ENCODE peak calls at places on chromosomes 11 and 22, in eight cellular contexts. J is NCI-H345, X is left cardiac atrium, Z is lower leg skin, B is T-helper 1 cell, O is T-cell, I is NCI-H1105 treated with DMSO at 0.1 percent for 48 hours, F is NAMALWA. L is an unnamed sample.

GRCh38 chr22:37037669-37038068 is 13.9 kb upstream of the KCTD17 start:
- DNase-seq in J (no peak), X (no peak), Z (no peak), B (no peak), O (no peak), I (no peak), F (no peak), L (no peak)

GRCh38 chr22:25383278-25383820 is 163.9 kb downstream of the CRYBB2 start:
- DNase-seq in J (no peak), X (no peak), Z (no peak), B (no peak), O (no peak), I (no peak), F (no peak), L (no peak)

GRCh38 chr11:1553808-1554594 is 18.1 kb downstream of the DUSP8 start:
- DNase-seq in J (peak), X (no peak), Z (no peak), B (no peak), O (no peak), I (no peak), F (no peak), L (no peak)

GRCh38 chr11:100861221-100861620 is 174.1 kb downstream of the ARHGAP42 start:
- DNase-seq in J (no peak), X (no peak), Z (no peak), B (no peak), O (no peak), I (no peak), F (no peak), L (no peak)

GRCh38 chr11:29333993-29334780 is 682.6 kb downstream of the KCNA4 start:
- DNase-seq in J (peak), X (no peak), Z (no peak), B (no peak), O (no peak), I (peak), F (peak), L (no peak)

GRCh38 chr22:22942511-22943329 is 55.1 kb downstream of the IGLL5 start:
- DNase-seq in J (peak), X (peak), Z (peak), B (peak), O (peak), I (peak), F (peak), L (no peak)

GRCh38 chr11:119629085-119629484 is 99.9 kb downstream of the NECTIN1 start:
- DNase-seq in J (no peak), X (no peak), Z (no peak), B (no peak), O (no peak), I (no peak), F (no peak), L (no peak)

GRCh38 chr11:67277231-67277961 is 11.1 kb downstream of the GRK2 start:
- DNase-seq in J (no peak), X (peak), Z (peak), B (peak), O (peak), I (no peak), F (peak), L (peak)

GRCh38 chr22:45572444-45572843 is 69.8 kb downstream of the FBLN1 start:
- DNase-seq in J (no peak), X (no peak), Z (no peak), B (no peak), O (no peak), I (no peak), F (no peak), L (no peak)

L was measured in NCI-H2107.